ENCODE peak calls at places on chromosomes 2 and 18, in eight cellular contexts. T, R, H, V, C, Y, M and O are unnamed samples.

GRCh38 chr2:240149943-240150784 is 9.7 kb upstream of the OTOS start:
- DNase-seq in V (no peak), H (peak; percentile 20), Y (peak; percentile 31), C (no peak), M (peak; percentile 47), R (peak; percentile 46), T (peak; percentile 24), O (peak; percentile 33)

GRCh38 chr2:191565647-191566198 is 112.2 kb upstream of the NABP1 start:
- DNase-seq in V (no peak), T (no peak), R (no peak), M (peak; percentile 89), Y (peak; percentile 49), C (no peak), H (no peak), O (no peak)

GRCh38 chr18:44896817-44897216 is 216.1 kb downstream of the SETBP1 start:
- DNase-seq in R (no peak), V (no peak), Y (no peak), C (no peak), T (no peak), H (no peak), M (no peak), O (no peak)

GRCh38 chr18:50726960-50727589 is 92.7 kb downstream of the MRO start:
- DNase-seq in T (no peak), M (no peak), H (no peak), R (no peak), Y (peak; percentile 83), C (no peak), V (no peak), O (no peak)

GRCh38 chr2:138395565-138396306 is 105.8 kb upstream of the SPOPL start:
- DNase-seq in C (no peak), Y (no peak), V (no peak), H (peak; percentile 89), M (no peak), R (no peak), T (no peak), O (no peak)

GRCh38 chr18:37266290-37266689 is 299.3 kb downstream of the CELF4 start:
- DNase-seq in V (no peak), R (no peak), T (no peak), C (no peak), M (peak; percentile 8), H (no peak), Y (no peak), O (no peak)

GRCh38 chr18:23689616-23690504 is 607 bp downstream of the LAMA3 start:
- DNase-seq in M (peak; percentile 40), H (no peak), Y (no peak), V (peak; percentile 57), C (peak; percentile 58), T (no peak), R (peak; percentile 14), O (no peak)

GRCh38 chr2:69315160-69315761 is 71.8 kb downstream of the GFPT1 start:
- DNase-seq in C (no peak), T (no peak), H (no peak), R (no peak), M (no peak), Y (no peak), V (no peak), O (no peak)

GRCh38 chr18:44178476-44178875 is 502.2 kb upstream of the SETBP1 start:
- DNase-seq in C (no peak), T (no peak), V (no peak), Y (no peak), M (no peak), R (no peak), H (peak; percentile 9), O (no peak)

GRCh38 chr18:74906189-74906588 is 302.8 kb downstream of the PTGR3 start:
- DNase-seq in T (no peak), H (peak; percentile 66), Y (no peak), M (no peak), R (no peak), C (no peak), V (no peak), O (no peak)

GRCh38 chr2:185181901-185182300 is 556.7 kb upstream of the FSIP2 start:
- DNase-seq in H (no peak), V (no peak), M (no peak), Y (no peak), R (no peak), C (no peak), T (no peak), O (no peak)

GRCh38 chr18:45836242-45837215 is 11.1 kb downstream of the SIGLEC15 start:
- DNase-seq in M (no peak), H (no peak), Y (no peak), V (no peak), R (no peak), T (no peak), C (no peak), O (no peak)

GRCh38 chr2:199463000-199463692 is 5.4 kb upstream of the SATB2 start:
- DNase-seq in M (peak; percentile 87), Y (peak; percentile 16), R (peak; percentile 75), C (peak; percentile 88), V (no peak), H (peak; percentile 53), T (peak; percentile 50), O (no peak)

GRCh38 chr2:147538088-147538487 is 306.7 kb upstream of the ACVR2A start:
- DNase-seq in V (no peak), R (no peak), C (no peak), T (no peak), Y (no peak), H (peak; percentile 81), M (no peak), O (no peak)

DNA sequence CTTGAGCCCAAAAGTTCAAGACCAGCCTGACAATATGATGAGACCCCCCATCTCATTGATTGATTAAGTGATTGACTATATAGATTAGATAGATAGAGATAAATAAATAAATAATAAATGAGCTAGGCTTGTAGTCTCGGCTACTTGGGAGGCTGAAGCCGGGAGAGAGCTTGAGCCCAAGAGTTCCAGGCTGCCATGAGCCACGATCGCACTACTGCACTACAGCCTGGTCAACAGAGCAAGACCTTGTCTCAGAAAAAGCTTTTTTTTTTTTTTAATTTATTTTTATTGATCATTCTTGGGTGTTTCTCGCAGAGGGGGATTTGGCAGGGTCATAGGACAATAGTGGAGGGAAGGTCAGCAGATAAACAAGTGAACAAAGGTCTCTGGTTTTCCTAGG is 12.4 kb downstream of the EIPR1 start:
- DNase-seq in C (no peak), M (no peak), Y (no peak), H (no peak), R (no peak), V (no peak), T (no peak), O (no peak)
- H3K4me3 ChIP-seq in C (no peak overlapping the region), M (no peak overlapping the region), Y (no peak overlapping the region), H (no peak overlapping the region), R (no peak overlapping the region), V (no peak overlapping the region), T (no peak overlapping the region), O (no peak overlapping the region)

GRCh38 chr2:68240446-68240845 is 11.9 kb downstream of the PPP3R1 start:
- DNase-seq in V (no peak), R (no peak), H (no peak), C (no peak), T (no peak), Y (no peak), M (no peak), O (no peak)

GRCh38 chr2:68245066-68245465 is 7.3 kb downstream of the PPP3R1 start:
- DNase-seq in T (no peak), C (no peak), Y (no peak), M (no peak), V (no peak), R (no peak), H (no peak), O (no peak)

GRCh38 chr2:68245672-68246071 is 6.7 kb downstream of the PPP3R1 start:
- DNase-seq in V (no peak), T (no peak), M (no peak), R (no peak), Y (no peak), C (no peak), H (no peak), O (no peak)

GRCh38 chr2:68248361-68248760 is 4.0 kb downstream of the PPP3R1 start:
- DNase-seq in C (no peak), Y (no peak), T (no peak), V (no peak), R (no peak), H (no peak), M (no peak), O (no peak)

GRCh38 chr2:68244456-68244855 is 7.9 kb downstream of the PPP3R1 start:
- DNase-seq in H (peak; percentile 52), M (no peak), Y (no peak), C (no peak), R (no peak), V (no peak), T (no peak), O (no peak)
- H3K4me3 ChIP-seq in H (no peak overlapping the region), M (no peak overlapping the region), Y (no peak overlapping the region), C (no peak overlapping the region), R (no peak overlapping the region), V (no peak overlapping the region), T (no peak overlapping the region), O (no peak overlapping the region)

DNA sequence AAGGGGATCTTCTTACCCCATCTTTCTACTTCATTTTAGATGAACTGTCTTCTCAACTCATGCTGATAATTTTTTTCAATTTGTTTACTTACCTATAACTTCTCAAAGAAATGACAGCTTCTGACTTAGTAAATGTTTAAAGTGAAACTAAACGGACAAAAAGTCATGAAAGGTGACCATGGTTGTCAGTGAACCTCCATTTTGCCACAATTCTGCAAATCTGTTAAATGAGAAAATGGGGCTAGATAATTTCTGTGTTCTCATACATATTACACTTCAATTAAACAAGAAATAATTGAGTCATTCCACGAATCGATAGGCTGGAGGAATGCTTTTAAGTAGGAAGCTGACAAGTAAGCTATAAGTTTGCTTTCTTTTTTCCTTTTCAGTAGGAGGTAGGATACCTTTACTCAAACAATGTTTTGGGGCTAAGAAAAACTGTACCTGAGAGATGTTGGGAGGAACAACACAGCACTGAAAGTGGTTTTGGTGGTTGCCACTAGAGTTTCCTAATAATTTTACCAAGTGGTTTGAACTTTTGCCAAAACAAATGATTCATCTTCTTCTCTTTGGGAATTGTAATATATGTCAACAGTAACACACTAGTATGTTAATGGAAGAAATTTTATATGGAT is 17.1 kb downstream of the DYNAP start:
- DNase-seq in Y (no peak), C (no peak), V (no peak), T (no peak), R (no peak), H (peak; percentile 23), M (no peak), O (no peak)
- H3K4me3 ChIP-seq in Y (no peak overlapping the region), C (no peak overlapping the region), V (peak overlapping the region; percentile 20), T (no peak overlapping the region), R (no peak overlapping the region), H (no peak overlapping the region), M (peak overlapping the region; percentile 17), O (no peak overlapping the region)

DNA sequence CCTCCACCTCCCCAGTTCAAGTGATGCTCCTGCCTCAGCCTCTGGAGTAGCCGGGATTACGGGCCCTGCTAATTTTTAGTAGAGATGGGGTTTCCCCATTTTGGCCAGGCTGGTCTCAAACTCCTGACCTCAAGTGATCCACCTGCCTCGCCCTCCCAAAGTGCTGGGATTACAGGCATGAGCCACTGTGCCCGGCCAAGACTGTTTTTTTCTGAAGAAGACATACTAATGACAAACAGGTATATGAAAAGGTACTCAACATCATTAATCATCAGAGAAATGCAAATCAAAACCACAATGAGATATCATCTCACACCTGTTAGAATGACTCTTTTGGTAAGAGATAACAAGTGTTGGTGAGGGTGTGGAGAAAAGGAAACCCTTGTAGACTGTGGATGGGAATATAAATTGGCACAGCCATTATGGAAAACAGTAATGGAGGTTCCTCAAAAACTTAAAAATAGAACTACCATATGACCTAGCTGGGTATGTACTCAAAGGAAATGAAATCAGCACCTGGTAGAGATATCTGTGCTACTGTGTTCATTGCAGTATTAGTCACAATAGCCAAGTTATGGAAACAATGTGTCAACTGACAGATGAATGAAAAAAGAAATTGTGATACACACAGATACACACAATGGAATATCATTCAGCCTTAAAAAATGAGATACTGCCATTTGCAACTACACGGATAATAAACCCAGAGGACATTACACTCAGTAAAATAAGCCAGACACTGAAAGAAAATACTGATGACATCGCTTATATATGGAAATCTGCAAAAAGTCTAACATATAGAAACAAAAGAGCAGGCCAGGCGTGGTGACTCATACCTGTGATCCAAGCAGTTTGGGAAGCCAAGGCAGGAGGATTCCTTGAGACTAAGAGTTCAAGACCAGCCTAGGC is 20.8 kb downstream of the SOS1 start:
- DNase-seq in V (no peak), M (no peak), C (no peak), H (no peak), Y (peak; percentile 58), R (no peak), T (no peak), O (no peak)
- H3K4me3 ChIP-seq in V (no peak overlapping the region), M (no peak overlapping the region), C (no peak overlapping the region), H (no peak overlapping the region), Y (no peak overlapping the region), R (no peak overlapping the region), T (no peak overlapping the region), O (no peak overlapping the region)